ENCODE peak calls at places on chromosomes 12 and 14, in ten cellular contexts. I is HepG2, O is H54, U is GM12891, P is IMR-90, S is esophagus squamous epithelium, G is spleen, Z is prostate gland, E is right lobe of liver, Y is lower leg skin. N is an unnamed sample.

GRCh38 chr12:11763760-11764520 is 114.5 kb downstream of the ETV6 start:
- DNase-seq in U (no peak), I (peak), S (no peak), G (no peak), Z (no peak), Y (no peak), O (no peak), E (no peak), P (peak), N (no peak)

GRCh38 chr12:105485926-105486325 is 155.4 kb downstream of the C12orf75 start:
- DNase-seq in O (no peak), G (no peak), P (peak), S (no peak), E (no peak), I (no peak), Y (peak), U (no peak), Z (no peak), N (no peak)

GRCh38 chr12:98894412-98895085 is 249.5 kb downstream of the APAF1 start:
- DNase-seq in E (no peak), Z (no peak), S (no peak), O (no peak), G (no peak), U (peak), I (no peak), Y (no peak), P (no peak), N (no peak)

GRCh38 chr14:104092931-104093365 is 7.4 kb downstream of the ASPG start:
- DNase-seq in G (no peak), I (no peak), Y (no peak), O (no peak), Z (no peak), U (no peak), P (no peak), E (no peak), S (no peak), N (no peak)

GRCh38 chr14:99525699-99526080 is 44.5 kb downstream of the CCNK start:
- DNase-seq in I (no peak), O (no peak), P (no peak), G (no peak), Y (no peak), Z (no peak), S (no peak), U (no peak), E (no peak), N (no peak)

GRCh38 chr14:34713122-34713680 is 1.2 kb downstream of the CFL2 start:
- DNase-seq in U (no peak), O (no peak), Z (no peak), S (no peak), P (no peak), I (no peak), Y (no peak), E (no peak), G (no peak), N (no peak)

GRCh38 chr12:84463756-84464495 is 448.7 kb downstream of the SLC6A15 start:
- DNase-seq in S (no peak), G (no peak), Z (no peak), O (no peak), E (no peak), Y (no peak), I (no peak), U (no peak), P (peak), N (no peak)

GRCh38 chr12:109463776-109464175 is 13.3 kb downstream of the KCTD10 start:
- DNase-seq in P (no peak), U (no peak), Z (no peak), I (no peak), S (no peak), O (no peak), Y (no peak), G (no peak), E (no peak), N (no peak)

GRCh38 chr12:106581543-106582263 is 1.1 kb upstream of the RFX4 start:
- DNase-seq in G (no peak), S (no peak), Z (no peak), O (no peak), U (peak), Y (no peak), E (no peak), P (no peak), I (no peak), N (no peak)

GRCh38 chr12:106080111-106080732 is 58.5 kb downstream of the NUAK1 start:
- DNase-seq in S (no peak), U (no peak), Z (no peak), O (no peak), Y (no peak), I (no peak), G (no peak), P (peak), E (no peak), N (no peak)

GRCh38 chr12:114812858-114813761 is 129.1 kb upstream of the TBX3 start:
- DNase-seq in O (no peak), G (no peak), S (no peak), P (peak), E (no peak), Z (peak), U (no peak), Y (no peak), I (peak), N (no peak)

GRCh38 chr12:126262829-126263228 is 1197.6 kb downstream of the AACS start:
- DNase-seq in O (no peak), S (no peak), Z (no peak), I (no peak), U (no peak), Y (no peak), G (no peak), P (no peak), E (no peak), N (no peak)

GRCh38 chr14:77883479-77884238 is 83.8 kb downstream of the ADCK1 start:
- DNase-seq in E (no peak), U (no peak), P (no peak), Y (no peak), G (no peak), Z (no peak), I (no peak), S (no peak), O (no peak), N (peak)

GRCh38 chr12:87369161-87369560 is 660.0 kb downstream of the C12orf50 start:
- DNase-seq in U (no peak), Y (no peak), I (no peak), P (no peak), Z (no peak), O (no peak), S (no peak), E (no peak), G (no peak), N (no peak)

GRCh38 chr14:50062438-50063039 is 53.8 kb downstream of the VCPKMT start:
- DNase-seq in I (peak), G (peak), S (peak), Z (no peak), U (no peak), E (no peak), O (peak), Y (peak), P (peak), N (peak)

GRCh38 chr12:124759841-124760508 is 103.7 kb downstream of the SCARB1 start:
- DNase-seq in I (no peak), O (no peak), E (no peak), S (no peak), G (no peak), Z (peak), P (no peak), Y (no peak), U (no peak), N (no peak)

GRCh38 chr14:59337151-59337611 is 128.0 kb downstream of the GPR135 start:
- DNase-seq in U (no peak), I (no peak), S (no peak), E (no peak), Y (peak), P (no peak), O (no peak), Z (no peak), G (no peak), N (no peak)

GRCh38 chr12:69988601-69989194 is 163.7 kb downstream of the MYRFL start:
- DNase-seq in Y (no peak), O (no peak), Z (no peak), E (no peak), I (no peak), U (no peak), S (no peak), P (peak), G (no peak), N (no peak)

GRCh38 chr12:79300199-79300568 is 390.6 kb downstream of the PAWR start:
- DNase-seq in O (no peak), U (no peak), G (no peak), P (peak), E (no peak), I (peak), Y (no peak), Z (no peak), S (no peak), N (no peak)

GRCh38 chr12:131920157-131920508 is 8.9 kb upstream of the PUS1 start:
- DNase-seq in I (no peak), E (no peak), O (no peak), P (no peak), U (no peak), S (no peak), Z (no peak), G (no peak), Y (no peak), N (no peak)

GRCh38 chr12:120720234-120720968 is 5.2 kb upstream of the ACADS start:
- DNase-seq in G (peak), I (no peak), P (peak), U (no peak), E (no peak), Y (no peak), O (peak), S (no peak), Z (no peak), N (peak)

GRCh38 chr14:66992776-66993175 is 196.5 kb upstream of the GARIN2 start:
- DNase-seq in S (no peak), P (no peak), Z (no peak), E (no peak), Y (no peak), G (no peak), I (peak), U (no peak), O (no peak), N (no peak)

GRCh38 chr12:132850291-132850690 is 21.6 kb upstream of the GOLGA3 start:
- DNase-seq in P (no peak), S (no peak), O (no peak), E (no peak), U (no peak), I (no peak), Y (no peak), Z (no peak), G (no peak), N (no peak)

GRCh38 chr14:30296956-30297405 is 262.0 kb upstream of the G2E3 start:
- DNase-seq in Y (no peak), E (no peak), U (no peak), Z (no peak), O (no peak), P (no peak), I (no peak), G (no peak), S (no peak), N (peak)

DNA sequence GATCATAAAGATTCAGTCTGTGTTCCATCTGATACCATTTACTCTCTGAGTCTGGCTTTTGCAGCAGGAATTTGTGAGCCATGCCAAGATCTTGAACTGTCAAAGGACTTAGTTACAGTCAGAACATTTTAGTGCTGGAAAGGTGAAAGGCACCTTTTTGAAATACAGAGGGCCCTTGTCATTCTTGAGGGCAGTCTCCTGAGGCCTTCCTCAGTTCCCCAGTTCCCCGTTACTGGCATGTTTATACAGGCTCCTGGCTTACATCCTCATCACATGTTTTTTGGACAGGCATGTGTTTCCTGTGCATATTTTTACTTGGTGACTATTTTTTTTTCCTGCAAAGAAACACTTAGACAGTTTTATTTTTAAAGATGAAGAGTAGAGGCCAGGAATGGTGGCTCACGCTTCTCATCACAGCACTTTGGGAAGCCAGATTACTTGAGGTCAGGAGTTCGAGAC is 21.0 kb downstream of the CFAP54 start:
- DNase-seq in G (no peak), U (no peak), S (no peak), P (peak), I (no peak), E (no peak), O (no peak), Z (no peak), Y (no peak), N (no peak)
- TF ChIP-seq POLR2A in G (no peak), U (no peak), S (no peak), P (no peak), I (no peak), E (no peak), O (no peak), Z (no peak), Y (no peak), N (no peak)

DNA sequence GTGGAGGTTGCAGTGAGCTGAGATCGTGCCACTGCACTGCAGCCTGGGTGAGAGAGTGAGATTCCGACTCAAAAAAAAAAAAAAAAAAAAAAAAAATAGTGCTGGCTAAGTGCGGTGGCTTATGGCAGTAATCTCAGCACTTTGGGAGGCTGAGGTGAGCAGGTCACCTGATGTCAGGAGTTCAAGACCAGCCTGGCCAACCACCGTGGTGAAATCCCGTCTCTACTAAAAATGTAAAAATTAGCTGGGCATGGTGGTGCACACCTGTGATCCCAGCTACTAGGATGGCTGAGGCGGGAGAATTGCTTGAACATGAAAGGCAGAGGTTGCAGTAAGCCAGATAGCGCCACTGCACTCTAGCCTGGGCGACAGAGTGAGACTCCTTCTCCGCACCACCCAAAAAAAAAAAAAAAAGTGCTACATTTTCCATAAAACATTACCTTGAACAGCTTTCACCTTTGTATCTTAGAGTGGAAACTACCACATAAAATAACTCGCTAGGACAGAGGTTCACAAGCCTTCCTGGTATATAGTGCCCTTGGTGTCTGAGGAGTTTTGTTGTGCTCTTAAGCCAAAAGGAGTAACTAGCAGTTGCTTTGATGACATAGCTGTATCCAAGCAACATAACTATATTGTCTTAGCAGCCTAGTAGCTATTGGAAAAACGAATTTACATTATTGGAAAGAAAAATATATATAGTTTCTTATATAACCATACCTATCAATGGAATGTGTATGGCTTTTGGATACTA is 11.1 kb downstream of the PTGES3 start:
- DNase-seq in I (no peak), U (no peak), P (no peak), Y (peak), S (no peak), O (no peak), E (peak), G (peak), Z (no peak), N (no peak)
- TF ChIP-seq POLR2A in I (no peak), U (no peak), P (no peak), Y (no peak), S (no peak), O (no peak), E (no peak), G (no peak), Z (no peak), N (no peak)

DNA sequence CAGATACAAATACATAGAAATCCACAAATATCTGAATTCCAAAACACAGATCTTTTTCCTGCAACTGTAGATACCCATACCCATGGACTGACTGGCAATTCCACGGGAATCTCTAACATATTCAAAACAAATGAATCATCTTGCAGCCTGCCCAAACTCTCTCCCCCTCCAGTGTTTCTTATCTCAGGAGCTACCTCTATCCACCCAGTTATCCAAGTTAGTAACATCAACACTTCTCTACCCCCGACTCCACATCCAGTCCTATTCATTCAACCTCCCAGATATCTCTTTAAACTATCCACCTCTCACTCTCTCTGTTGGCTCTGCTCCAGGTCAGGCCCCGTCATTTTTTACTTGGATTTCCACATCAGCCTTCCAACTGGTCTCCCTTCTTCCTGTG is 6.7 kb upstream of the KCNH5 start:
- DNase-seq in Y (no peak), I (no peak), G (no peak), U (no peak), O (no peak), P (no peak), S (no peak), Z (no peak), E (no peak), N (no peak)
- TF ChIP-seq POLR2A in Y (no peak), I (no peak), G (no peak), U (no peak), O (no peak), P (no peak), S (no peak), Z (no peak), E (no peak), N (no peak)

DNA sequence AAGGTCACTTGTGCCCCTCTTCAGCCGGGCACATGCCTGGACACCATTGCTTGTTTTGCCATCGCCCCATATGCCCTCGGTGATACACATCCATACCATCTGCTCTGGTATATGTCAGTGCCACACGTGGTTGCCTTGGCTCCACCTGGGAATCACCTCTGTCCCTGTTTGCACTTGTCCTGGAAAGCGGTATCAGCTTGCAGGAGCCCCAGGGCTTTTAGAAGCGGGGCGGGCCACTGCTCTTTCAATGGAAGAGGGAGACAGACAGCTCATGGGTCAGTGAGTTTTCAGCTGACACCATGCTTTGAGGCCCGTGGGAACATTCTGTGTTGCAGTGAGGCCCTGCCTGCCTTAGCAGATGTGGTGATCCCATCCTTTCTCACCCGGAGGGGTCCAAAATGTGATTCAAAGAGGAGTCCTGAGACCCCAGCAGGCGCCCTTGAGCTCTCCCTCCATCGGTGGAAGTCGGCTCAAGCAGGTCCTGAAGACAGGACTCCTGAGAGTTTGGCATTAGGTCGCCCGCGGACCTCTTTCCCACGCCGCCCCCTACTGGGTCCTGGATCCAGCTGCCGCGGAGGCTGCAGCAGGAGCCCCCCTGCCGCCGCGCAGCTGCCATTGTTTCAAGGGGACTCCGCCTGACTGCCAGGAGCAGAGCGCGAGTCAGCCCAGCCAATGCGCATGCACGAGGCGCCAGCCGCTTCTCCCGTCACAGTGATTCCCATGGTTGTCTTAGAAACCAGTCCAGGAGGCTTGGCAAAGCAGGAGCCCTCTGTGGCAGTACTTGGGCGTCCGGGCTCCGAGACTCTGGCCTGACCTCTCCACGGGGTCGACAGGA is 773.2 kb upstream of the ALG10B start:
- DNase-seq in E (no peak), O (no peak), G (no peak), U (no peak), I (no peak), Z (no peak), P (no peak), Y (peak), S (no peak), N (no peak)
- TF ChIP-seq POLR2A in E (no peak), O (no peak), G (no peak), U (no peak), I (no peak), Z (no peak), P (no peak), Y (no peak), S (no peak), N (no peak)

GRCh38 chr12:56636118-56636674 is 6.1 kb upstream of the BAZ2A start:
- DNase-seq in E (peak), Y (peak), P (peak), Z (peak), S (no peak), U (no peak), O (peak), G (peak), I (peak), N (peak)
- TF ChIP-seq POLR2A in E (no peak), Y (peak), P (peak), Z (peak), S (peak), U (no peak), O (peak), G (no peak), I (no peak), N (peak)

GRCh38 chr14:68815288-68816182 is 22.7 kb upstream of the ZFP36L1 start:
- DNase-seq in E (peak), S (no peak), P (no peak), U (no peak), Y (no peak), Z (no peak), I (no peak), G (peak), O (no peak), N (no peak)
- TF ChIP-seq POLR2A in E (no peak), S (no peak), P (no peak), U (peak), Y (no peak), Z (no peak), I (no peak), G (no peak), O (no peak), N (no peak)

DNA sequence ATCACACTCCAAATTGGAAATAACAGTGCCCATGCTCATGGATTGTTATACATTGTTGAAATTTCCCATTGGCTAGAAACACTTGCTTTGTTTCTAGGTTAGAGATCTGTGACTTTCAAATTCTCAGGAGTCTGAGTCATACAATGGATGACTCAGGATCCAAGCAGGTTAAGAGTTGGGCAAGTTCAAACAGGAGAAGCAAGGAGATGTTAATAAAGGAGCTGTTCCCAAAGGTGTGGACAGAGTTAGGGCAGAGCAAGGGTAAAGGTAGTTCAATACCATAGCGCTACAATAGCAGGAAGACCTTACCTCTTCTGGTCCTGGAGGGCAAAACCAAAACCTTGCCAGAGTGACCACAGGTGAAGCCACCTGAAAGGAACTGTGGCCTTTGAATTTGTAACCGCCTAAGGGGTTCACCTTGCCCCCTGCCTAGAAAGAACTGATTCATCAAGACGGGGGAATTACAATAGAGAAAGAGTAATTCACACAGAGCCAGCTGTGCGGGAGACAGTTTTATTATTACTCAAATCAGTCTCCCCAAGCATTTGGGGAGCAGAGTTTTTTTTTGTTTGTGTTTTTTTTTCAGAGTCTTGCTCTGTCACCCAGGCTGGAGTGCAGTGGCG is 4.2 kb upstream of the AMN1 start:
- DNase-seq in O (peak), P (peak), G (no peak), Y (no peak), U (no peak), I (peak), Z (peak), S (no peak), E (no peak), N (peak)
- TF ChIP-seq POLR2A in O (no peak), P (no peak), G (no peak), Y (no peak), U (no peak), I (no peak), Z (no peak), S (no peak), E (no peak), N (no peak)

GRCh38 chr14:89418452-89418851 is 1.4 kb upstream of the FOXN3 start:
- DNase-seq in U (no peak), Z (no peak), S (no peak), I (no peak), Y (no peak), O (no peak), G (no peak), P (no peak), E (no peak), N (peak)

GRCh38 chr14:89417111-89417468 is at the start of gene FOXN3:
- DNase-seq in O (peak), Y (peak), E (peak), I (peak), Z (peak), U (peak), G (peak), S (peak), P (peak), N (peak)

GRCh38 chr14:89415139-89415538 is 1.9 kb downstream of the FOXN3 start:
- DNase-seq in S (no peak), O (no peak), U (no peak), I (no peak), E (no peak), G (no peak), Z (no peak), P (no peak), Y (no peak), N (no peak)

GRCh38 chr14:89417469-89418225 is 614 bp upstream of the FOXN3 start:
- DNase-seq in Y (peak), U (peak), I (peak), S (peak), P (peak), Z (peak), E (peak), G (peak), O (no peak), N (peak)

GRCh38 chr14:89416002-89416995 is 734 bp downstream of the FOXN3 start:
- DNase-seq in P (peak), Y (peak), I (peak), S (peak), U (peak), E (peak), Z (peak), G (peak), O (peak), N (peak)
- TF ChIP-seq POLR2A in P (peak), Y (peak), I (peak), S (peak), U (no peak), E (peak), Z (peak), G (no peak), O (no peak), N (peak)